ENCODE peak calls at places on chromosome 17, in six cellular contexts. One of them, this sample, is unnamed.

GRCh38 chr17:2853722-2854580 is 57.7 kb downstream of the RAP1GAP2 start:
- DNase-seq in T-helper 1 cell: peak; percentile 15
- DNase-seq in NCI-H2081: no peak
- DNase-seq in AG09309: no peak
- DNase-seq in NCI-H2227 treated with DMSO at 0.1 percent for 48 hours: no peak
- DNase-seq in GM03348: peak; percentile 42
- DNase-seq in this sample: no peak

GRCh38 chr17:81885869-81886548 is 5.4 kb downstream of the ALYREF start:
- DNase-seq in T-helper 1 cell: no peak
- DNase-seq in NCI-H2081: no peak
- DNase-seq in AG09309: no peak
- DNase-seq in NCI-H2227 treated with DMSO at 0.1 percent for 48 hours: no peak
- DNase-seq in GM03348: no peak
- DNase-seq in this sample: no peak

GRCh38 chr17:4565209-4566141 is 5.1 kb upstream of the GGT6 start:
- DNase-seq in T-helper 1 cell: peak; percentile 32
- DNase-seq in NCI-H2081: peak; percentile 66
- DNase-seq in AG09309: peak; percentile 25
- DNase-seq in NCI-H2227 treated with DMSO at 0.1 percent for 48 hours: peak; percentile 60
- DNase-seq in GM03348: peak; percentile 88
- DNase-seq in this sample: peak; percentile 26

GRCh38 chr17:4498461-4499397 is at the start of gene SPNS2:
- DNase-seq in T-helper 1 cell: peak; percentile 57
- DNase-seq in NCI-H2081: peak; percentile 27
- DNase-seq in AG09309: no peak
- DNase-seq in NCI-H2227 treated with DMSO at 0.1 percent for 48 hours: peak; percentile 34
- DNase-seq in GM03348: peak; percentile 94
- DNase-seq in this sample: peak; percentile 36

GRCh38 chr17:64964796-64965195 is 45.5 kb upstream of the LRRC37A3 start:
- DNase-seq in T-helper 1 cell: no peak
- DNase-seq in NCI-H2081: no peak
- DNase-seq in AG09309: no peak
- DNase-seq in NCI-H2227 treated with DMSO at 0.1 percent for 48 hours: no peak
- DNase-seq in GM03348: no peak
- DNase-seq in this sample: no peak

GRCh38 chr17:36544049-36544319 is 735 bp upstream of the GGNBP2 start:
- DNase-seq in T-helper 1 cell: no peak
- DNase-seq in NCI-H2081: no peak
- DNase-seq in AG09309: no peak
- DNase-seq in NCI-H2227 treated with DMSO at 0.1 percent for 48 hours: no peak
- DNase-seq in GM03348: peak; percentile 53
- DNase-seq in this sample: no peak

GRCh38 chr17:80101160-80101945 is at the start of gene GAA:
- DNase-seq in T-helper 1 cell: peak; percentile 92
- DNase-seq in NCI-H2081: peak; percentile 88
- DNase-seq in AG09309: peak; percentile 11
- DNase-seq in NCI-H2227 treated with DMSO at 0.1 percent for 48 hours: peak; percentile 75
- DNase-seq in GM03348: peak; percentile 100
- DNase-seq in this sample: peak; percentile 90

GRCh38 chr17:60559995-60560859 is 34.2 kb upstream of the APPBP2 start:
- DNase-seq in T-helper 1 cell: no peak
- DNase-seq in NCI-H2081: no peak
- DNase-seq in AG09309: no peak
- DNase-seq in NCI-H2227 treated with DMSO at 0.1 percent for 48 hours: no peak
- DNase-seq in GM03348: no peak
- DNase-seq in this sample: no peak

GRCh38 chr17:33233855-33234228 is 59.3 kb downstream of the ASIC2 start:
- DNase-seq in T-helper 1 cell: no peak
- DNase-seq in NCI-H2081: no peak
- DNase-seq in AG09309: no peak
- DNase-seq in NCI-H2227 treated with DMSO at 0.1 percent for 48 hours: no peak
- DNase-seq in GM03348: no peak
- DNase-seq in this sample: peak; percentile 8

GRCh38 chr17:2075336-2076056 is 20.6 kb downstream of the HIC1 start:
- DNase-seq in T-helper 1 cell: no peak
- DNase-seq in NCI-H2081: no peak
- DNase-seq in AG09309: no peak
- DNase-seq in NCI-H2227 treated with DMSO at 0.1 percent for 48 hours: no peak
- DNase-seq in GM03348: peak; percentile 51
- DNase-seq in this sample: no peak

This sample was measured in T-helper 9 cell.